ENCODE peak calls at places on chromosomes 4 and X, in five cellular contexts. N is A549; W is adrenal gland; A is CD8-positive, alpha-beta T cell; C is uterus. Q is an unnamed sample.

GRCh38 chr4:56147371-56147770 is 198.6 kb downstream of the CEP135 start:
- DNase-seq in N (no peak), W (no peak), A (no peak), C (no peak), Q (no peak)

GRCh38 chr4:143381171-143382118 is 44.8 kb downstream of the GAB1 start:
- DNase-seq in N (no peak), W (peak; percentile 87), A (no peak), C (peak; percentile 85), Q (no peak)

GRCh38 chrX:96424007-96424406 is 260.6 kb upstream of the DIAPH2 start:
- DNase-seq in N (no peak), W (no peak), A (no peak), C (no peak), Q (no peak)

GRCh38 chr4:129929984-129930383 is 834.0 kb downstream of the C4orf33 start:
- DNase-seq in N (no peak), W (no peak), A (no peak), C (no peak), Q (no peak)

GRCh38 chr4:118888666-118889312 is at the start of gene SYNPO2:
- DNase-seq in N (peak; percentile 54), W (peak; percentile 51), A (no peak), C (peak; percentile 90), Q (no peak)

GRCh38 chrX:47091149-47091775 is 13.0 kb downstream of the RGN start:
- DNase-seq in N (no peak), W (no peak), A (no peak), C (no peak), Q (no peak)

GRCh38 chr4:3851211-3851610 is 85.0 kb downstream of the ADRA2C start:
- DNase-seq in N (no peak), W (no peak), A (no peak), C (no peak), Q (no peak)

GRCh38 chr4:184156169-184156568 is 61.5 kb downstream of the ENPP6 start:
- DNase-seq in N (no peak), W (no peak), A (no peak), C (peak; percentile 26), Q (no peak)

GRCh38 chr4:56728512-56728911 is 47.4 kb upstream of the HOPX start:
- DNase-seq in N (peak; percentile 11), W (peak; percentile 34), A (no peak), C (peak; percentile 38), Q (no peak)

GRCh38 chr4:2343476-2343875 is 75.0 kb downstream of the ZFYVE28 start:
- DNase-seq in N (no peak), W (no peak), A (no peak), C (no peak), Q (no peak)

GRCh38 chr4:732911-733630 is 27.4 kb downstream of the PCGF3 start:
- DNase-seq in N (no peak), W (no peak), A (no peak), C (no peak), Q (no peak)

GRCh38 chr4:186203391-186203802 is 12.0 kb downstream of the CYP4V2 start:
- DNase-seq in N (no peak), W (no peak), A (no peak), C (no peak), Q (no peak)

GRCh38 chrX:8743126-8743732 is 11.3 kb upstream of the ANOS1 start:
- DNase-seq in N (peak; percentile 46), W (peak; percentile 45), A (peak; percentile 20), C (no peak), Q (peak; percentile 37)

GRCh38 chr4:41844327-41844726 is 90.9 kb upstream of the TMEM33 start:
- DNase-seq in N (peak; percentile 15), W (no peak), A (no peak), C (no peak), Q (no peak)

GRCh38 chr4:8528713-8529112 is 51.5 kb upstream of the GPR78 start:
- DNase-seq in N (peak; percentile 16), W (no peak), A (no peak), C (no peak), Q (no peak)

GRCh38 chr4:53500552-53500951 is 90.7 kb downstream of the LNX1 start:
- DNase-seq in N (no peak), W (no peak), A (no peak), C (no peak), Q (no peak)

GRCh38 chr4:1211951-1212545 is 36.9 kb downstream of the CTBP1 start:
- DNase-seq in N (no peak), W (no peak), A (no peak), C (no peak), Q (no peak)

GRCh38 chr4:97987019-97987648 is 156.1 kb downstream of the STPG2 start:
- DNase-seq in N (peak; percentile 24), W (no peak), A (no peak), C (no peak), Q (no peak)

GRCh38 chr4:24794111-24794860 is 1.1 kb upstream of the SOD3 start:
- DNase-seq in N (no peak), W (no peak), A (no peak), C (peak; percentile 57), Q (no peak)

GRCh38 chr4:24798036-24798610 is 2.8 kb downstream of the SOD3 start:
- DNase-seq in N (no peak), W (no peak), A (no peak), C (no peak), Q (no peak)

GRCh38 chr4:24794916-24795665 is at the start of gene SOD3:
- DNase-seq in N (no peak), W (peak; percentile 80), A (no peak), C (peak; percentile 89), Q (no peak)

GRCh38 chr4:24796632-24797031 is 1.3 kb downstream of the SOD3 start:
- DNase-seq in N (no peak), W (no peak), A (no peak), C (no peak), Q (no peak)

GRCh38 chr4:24795666-24796381 is 451 bp downstream of the SOD3 start:
- DNase-seq in N (no peak), W (no peak), A (no peak), C (no peak), Q (no peak)
- H3K4me3 ChIP-seq in N (no peak overlapping the region), W (no peak overlapping the region), A (no peak overlapping the region), C (peak overlapping the region; percentile 26), Q (no peak overlapping the region)

DNA sequence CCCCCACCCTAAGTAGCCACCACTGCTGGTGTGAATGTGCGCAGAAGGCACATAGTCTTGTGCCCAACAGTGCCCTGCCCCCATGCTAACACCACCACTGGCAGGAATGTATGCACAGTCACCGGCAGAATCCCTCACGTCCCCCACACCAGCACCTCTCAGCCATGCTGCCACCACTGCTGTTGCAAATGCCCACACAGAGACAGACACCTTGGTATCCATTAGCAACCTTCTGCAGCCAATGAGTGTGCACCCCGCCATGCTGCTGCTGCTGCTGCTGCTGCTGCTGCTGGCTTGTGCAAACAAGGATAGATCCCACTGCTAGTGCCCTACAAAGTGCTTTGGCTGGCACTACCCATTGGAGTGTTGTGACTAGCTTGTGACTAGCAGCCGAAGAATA is 52.4 kb upstream of the MMAA start:
- DNase-seq in N (no peak), W (no peak), A (no peak), C (no peak), Q (no peak)
- H3K4me1 ChIP-seq in N (no peaks in the 10 kb centered on the region), W (no peaks in the 10 kb centered on the region), A (no peaks in the 10 kb centered on the region), C (no peaks in the 10 kb centered on the region), Q (no peaks in the 10 kb centered on the region)

GRCh38 chrX:154021131-154021611 is 1.5 kb upstream of the IRAK1 start:
- DNase-seq in N (no peak), W (no peak), A (no peak), C (no peak), Q (no peak)
- H3K27ac ChIP-seq in N (peak overlapping the region; percentile 99), W (peak overlapping the region; percentile 97), A (no peak overlapping the region), C (peak overlapping the region; percentile 91), Q (peak overlapping the region; percentile 79)

GRCh38 chr4:40258624-40259023 is 61.8 kb downstream of the RHOH start:
- DNase-seq in N (no peak), W (no peak), A (no peak), C (no peak), Q (no peak)
- H3K4me3 ChIP-seq in N (no peak overlapping the region), W (no peak overlapping the region), A (no peak overlapping the region), C (no peak overlapping the region), Q (no peak overlapping the region)

DNA sequence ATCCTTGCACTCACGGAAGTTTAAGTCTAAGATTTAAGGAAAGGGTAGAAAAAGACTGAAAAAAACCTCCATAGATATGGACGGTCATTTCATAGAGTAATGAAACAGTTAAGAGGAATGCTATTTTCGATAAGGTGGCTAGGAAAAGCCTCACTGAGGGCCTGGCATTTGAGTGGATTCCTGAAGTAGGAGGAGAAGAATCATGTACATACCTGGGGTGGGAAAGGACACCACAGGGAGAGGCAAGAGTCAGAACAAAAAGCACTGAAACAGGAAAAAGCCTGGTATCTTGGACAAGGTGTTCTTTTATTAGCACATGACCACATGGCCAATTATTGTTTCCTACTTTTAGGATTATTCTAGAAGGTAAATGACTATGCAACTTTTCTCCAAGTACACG is 547.2 kb upstream of the DIPK2B start:
- DNase-seq in N (no peak), W (no peak), A (no peak), C (no peak), Q (no peak)
- H3K4me1 ChIP-seq in N (peaks cover 50% of the 10 kb centered on the region), W (no peaks in the 10 kb centered on the region), A (peaks cover 9% of the 10 kb centered on the region), C (no peaks in the 10 kb centered on the region), Q (peaks cover 2% of the 10 kb centered on the region)

GRCh38 chr4:54658321-54659093 is 750 bp downstream of the KIT start:
- DNase-seq in N (peak; percentile 17), W (peak; percentile 50), A (no peak), C (peak; percentile 35), Q (no peak)
- H3K27ac ChIP-seq in N (no peak overlapping the region), W (no peak overlapping the region), A (no peak overlapping the region), C (peak overlapping the region; percentile 40), Q (no peak overlapping the region)

GRCh38 chrX:119757646-119757978 is 776 bp upstream of the SOWAHD start:
- DNase-seq in N (no peak), W (no peak), A (no peak), C (no peak), Q (no peak)
- H3K4me3 ChIP-seq in N (peak overlapping the region; percentile 61), W (no peak overlapping the region), A (peak overlapping the region; percentile 52), C (no peak overlapping the region), Q (peak overlapping the region; percentile 64)

GRCh38 chr4:173293663-173294062 is 40.5 kb downstream of the HMGB2 start:
- DNase-seq in N (no peak), W (no peak), A (no peak), C (no peak), Q (no peak)
- H3K4me1 ChIP-seq in N (no peaks in the 10 kb centered on the region), W (no peaks in the 10 kb centered on the region), A (no peaks in the 10 kb centered on the region), C (no peaks in the 10 kb centered on the region), Q (no peaks in the 10 kb centered on the region)

GRCh38 chrX:37653397-37654085 is 32.0 kb upstream of the XK start:
- DNase-seq in N (no peak), W (no peak), A (no peak), C (no peak), Q (no peak)
- H3K27ac ChIP-seq in N (no peak overlapping the region), W (no peak overlapping the region), A (no peak overlapping the region), C (no peak overlapping the region), Q (no peak overlapping the region)

Q was measured in effector memory CD4-positive, alpha-beta T cell.